ENCODE peak calls at places on chromosomes 11 and 22, in nine cellular contexts. A is mucosa of descending colon, T is endothelial cell, H is tibial artery, P is fibroblast of pulmonary artery, W is fibroblast of villous mesenchyme, R is MCF 10A, Q is fibroblast of lung, D is GM12865. C is an unnamed sample.
A peak's percentile ranks its signal among the peaks of the same experiment; 100 is the strongest.

GRCh38 chr22:38141574-38141973 is 31.1 kb upstream of the BAIAP2L2 start:
- DNase-seq in A (no peak), T (no peak), H (peak; percentile 54), P (no peak), W (no peak), R (no peak), Q (no peak), D (no peak), C (no peak)

GRCh38 chr22:47618180-47618579 is 855.7 kb downstream of the TBC1D22A start:
- DNase-seq in A (no peak), T (no peak), H (peak; percentile 48), P (no peak), W (no peak), R (no peak), Q (no peak), D (no peak), C (no peak)

GRCh38 chr11:14414470-14415461 is 55.8 kb upstream of the RRAS2 start:
- DNase-seq in A (peak; percentile 7), T (no peak), H (no peak), P (no peak), W (peak; percentile 69), R (no peak), Q (peak; percentile 33), D (peak; percentile 67), C (peak; percentile 48)

GRCh38 chr11:43818220-43818619 is 62.4 kb upstream of the ALKBH3 start:
- DNase-seq in A (no peak), T (no peak), H (no peak), P (no peak), W (peak; percentile 19), R (peak; percentile 27), Q (no peak), D (no peak), C (no peak)

GRCh38 chr22:37675930-37676571 is 615 bp downstream of the LGALS1 start:
- DNase-seq in A (peak; percentile 43), T (no peak), H (peak; percentile 82), P (peak; percentile 33), W (no peak), R (peak; percentile 59), Q (peak; percentile 58), D (peak; percentile 48), C (peak; percentile 39)

GRCh38 chr11:2396471-2396870 is 4.1 kb upstream of the TSSC4 start:
- DNase-seq in A (no peak), T (no peak), H (no peak), P (no peak), W (no peak), R (no peak), Q (no peak), D (no peak), C (no peak)

GRCh38 chr11:125347261-125347585 is 148.8 kb downstream of the FEZ1 start:
- DNase-seq in A (no peak), T (no peak), H (no peak), P (no peak), W (no peak), R (no peak), Q (no peak), D (no peak), C (no peak)

GRCh38 chr11:68501813-68502212 is 41.3 kb downstream of the PPP6R3 start:
- DNase-seq in A (no peak), T (no peak), H (no peak), P (no peak), W (no peak), R (no peak), Q (no peak), D (no peak), C (no peak)

GRCh38 chr11:112655386-112655785 is 305.8 kb upstream of the NCAM1 start:
- DNase-seq in A (peak; percentile 63), T (no peak), H (peak; percentile 80), P (peak; percentile 81), W (peak; percentile 28), R (peak; percentile 30), Q (peak; percentile 77), D (no peak), C (no peak)

GRCh38 chr11:83751041-83751440 is 464.9 kb upstream of the CCDC90B start:
- DNase-seq in A (no peak), T (no peak), H (no peak), P (no peak), W (no peak), R (no peak), Q (no peak), D (no peak), C (no peak)

GRCh38 chr11:133746663-133747306 is 98.5 kb downstream of the SPATA19 start:
- DNase-seq in A (no peak), T (no peak), H (no peak), P (no peak), W (no peak), R (no peak), Q (no peak), D (no peak), C (no peak)

GRCh38 chr11:57668467-57668890 is 565 bp downstream of the ZDHHC5 start:
- DNase-seq in A (no peak), T (no peak), H (no peak), P (no peak), W (no peak), R (no peak), Q (no peak), D (peak; percentile 47), C (no peak)

GRCh38 chr11:28728666-28729065 is 620.5 kb downstream of the METTL15 start:
- DNase-seq in A (no peak), T (no peak), H (no peak), P (no peak), W (no peak), R (no peak), Q (no peak), D (no peak), C (no peak)

GRCh38 chr11:2304156-2305139 is 2.6 kb downstream of the TSPAN32 start:
- DNase-seq in A (no peak), T (no peak), H (no peak), P (no peak), W (peak; percentile 23), R (no peak), Q (no peak), D (no peak), C (no peak)

DNA sequence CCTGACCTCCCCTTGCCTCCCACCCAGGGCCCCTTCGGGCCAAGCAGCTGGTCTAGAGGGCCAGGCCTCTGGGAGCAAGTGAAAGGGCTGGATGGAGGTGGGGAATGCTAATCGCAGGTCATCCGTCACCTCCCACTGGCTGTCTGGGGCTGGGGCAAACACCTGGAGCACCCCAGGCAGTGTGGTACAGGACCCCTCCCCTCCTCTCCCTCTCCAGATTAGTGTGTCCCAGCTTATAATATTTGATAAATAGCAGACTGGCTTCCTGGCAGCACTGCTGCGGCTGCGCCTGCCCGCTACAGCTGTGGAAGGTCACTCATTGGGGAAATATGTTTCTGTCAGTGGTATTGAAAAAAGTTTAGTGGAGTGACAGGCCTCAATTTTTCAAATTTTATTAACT is 90.7 kb upstream of the PHOX2A start:
- DNase-seq in A (no peak), T (no peak), H (no peak), P (no peak), W (no peak), R (no peak), Q (no peak), D (no peak), C (no peak)
- TF ChIP-seq CTCF in A (no peak), T (no peak), H (no peak), P (no peak), W (no peak), R (no peak), Q (no peak), D (no peak), C (no peak)

GRCh38 chr22:26981111-26981510 is 323.7 kb downstream of the MIAT start:
- DNase-seq in A (no peak), T (no peak), H (no peak), P (no peak), W (no peak), R (no peak), Q (no peak), D (no peak), C (no peak)
- TF ChIP-seq CTCF in A (no peak), T (no peak), H (no peak), P (no peak), W (no peak), R (no peak), Q (no peak), D (no peak), C (no peak)

GRCh38 chr11:26278354-26278753 is 53.6 kb upstream of the ANO3 start:
- DNase-seq in A (no peak), T (no peak), H (no peak), P (no peak), W (no peak), R (no peak), Q (no peak), D (no peak), C (no peak)
- TF ChIP-seq CTCF in A (no peak), T (no peak), H (no peak), P (no peak), W (no peak), R (no peak), Q (no peak), D (no peak), C (peak; percentile 7)

DNA sequence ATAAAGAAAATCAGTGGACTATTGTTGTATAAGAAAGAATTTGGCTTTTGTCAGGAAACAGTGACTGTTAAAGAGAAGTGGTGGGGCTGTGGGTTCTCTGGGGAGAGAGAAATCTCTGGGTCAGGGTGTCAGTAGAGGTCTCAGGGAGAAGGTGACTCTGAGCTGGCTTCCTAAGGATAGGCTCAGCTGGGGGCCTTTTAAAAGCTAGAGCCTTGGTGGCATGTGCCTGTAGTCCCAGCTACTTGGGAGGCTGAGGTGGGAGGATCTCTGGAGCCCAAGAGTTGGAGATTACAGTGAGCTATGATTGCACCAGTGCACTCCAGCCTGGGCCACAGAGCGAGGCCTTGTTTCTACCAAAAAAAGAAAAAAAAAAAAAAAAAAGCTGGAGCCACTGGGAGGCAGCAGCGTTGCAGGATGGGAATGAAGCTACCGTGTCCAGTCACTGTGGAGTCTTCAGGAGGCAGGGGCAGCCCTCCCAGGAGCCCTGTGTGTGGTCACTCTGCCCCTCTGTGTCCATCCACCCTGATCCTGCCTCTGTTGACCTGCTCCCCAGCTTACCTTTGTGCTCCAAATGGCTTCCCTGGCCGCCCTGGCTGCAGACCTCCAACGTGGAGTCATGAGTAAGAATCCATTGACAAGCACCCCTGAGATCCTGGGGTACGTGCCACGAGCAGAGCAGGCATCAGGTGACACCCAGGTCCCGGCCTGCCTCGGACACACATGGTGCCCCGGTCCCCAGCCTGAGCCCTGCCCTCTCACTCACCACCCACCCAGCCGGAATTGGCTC is 5.4 kb upstream of the MIF start:
- DNase-seq in A (no peak), T (no peak), H (no peak), P (peak; percentile 54), W (peak; percentile 28), R (peak; percentile 53), Q (peak; percentile 42), D (no peak), C (no peak)
- TF ChIP-seq CTCF in A (no peak), T (no peak), H (no peak), P (peak; percentile 31), W (peak; percentile 30), R (peak; percentile 27), Q (no peak), D (no peak), C (no peak)

GRCh38 chr11:46690702-46691101 is 9.7 kb downstream of the ARHGAP1 start:
- DNase-seq in A (no peak), T (no peak), H (no peak), P (no peak), W (no peak), R (no peak), Q (no peak), D (no peak), C (no peak)
- TF ChIP-seq CTCF in A (no peak), T (no peak), H (no peak), P (no peak), W (no peak), R (no peak), Q (no peak), D (no peak), C (no peak)

C was measured in GM10248.